ENCODE peak calls at places on chromosome 9, in nine cellular contexts. U is IMR-90, Y is GM12892, D is stomach, A is HCT116, V is right lobe of liver, N is Peyer's patch, T is H54, Z is adrenal gland. F is an unnamed sample.

GRCh38 chr9:86749530-86750275 is 197.6 kb downstream of the GAS1 start:
- DNase-seq in U (peak; percentile 94), Y (no peak), D (no peak), A (no peak), V (no peak), N (no peak), T (no peak), Z (no peak), F (peak; percentile 20)

GRCh38 chr9:68975644-68976043 is 38.3 kb downstream of the PRKACG start:
- DNase-seq in U (no peak), Y (no peak), D (no peak), A (no peak), V (no peak), N (no peak), T (no peak), Z (no peak), F (peak; percentile 59)

GRCh38 chr9:106233116-106233515 is 538.8 kb downstream of the TMEM38B start:
- DNase-seq in U (no peak), Y (no peak), D (no peak), A (no peak), V (no peak), N (no peak), T (no peak), Z (no peak), F (no peak)

GRCh38 chr9:5510360-5510931 is at the start of gene PDCD1LG2:
- DNase-seq in U (peak; percentile 84), Y (no peak), D (no peak), A (no peak), V (no peak), N (no peak), T (no peak), Z (no peak), F (no peak)

GRCh38 chr9:82127993-82128710 is 139.6 kb downstream of the SPATA31D1 start:
- DNase-seq in U (no peak), Y (no peak), D (no peak), A (no peak), V (no peak), N (no peak), T (no peak), Z (no peak), F (no peak)

GRCh38 chr9:137236936-137237421 is 4.1 kb upstream of the TUBB4B start:
- DNase-seq in U (no peak), Y (no peak), D (no peak), A (no peak), V (no peak), N (no peak), T (no peak), Z (no peak), F (no peak)

GRCh38 chr9:87063883-87064282 is 116.6 kb upstream of the GAS1 start:
- DNase-seq in U (peak; percentile 64), Y (no peak), D (no peak), A (no peak), V (no peak), N (no peak), T (no peak), Z (peak; percentile 63), F (no peak)

GRCh38 chr9:35816708-35817107 is 1.9 kb upstream of the HINT2 start:
- DNase-seq in U (no peak), Y (no peak), D (no peak), A (no peak), V (no peak), N (no peak), T (no peak), Z (no peak), F (no peak)

GRCh38 chr9:10534863-10535262 is 77.9 kb downstream of the PTPRD start:
- DNase-seq in U (no peak), Y (no peak), D (no peak), A (no peak), V (no peak), N (no peak), T (no peak), Z (no peak), F (no peak)

DNA sequence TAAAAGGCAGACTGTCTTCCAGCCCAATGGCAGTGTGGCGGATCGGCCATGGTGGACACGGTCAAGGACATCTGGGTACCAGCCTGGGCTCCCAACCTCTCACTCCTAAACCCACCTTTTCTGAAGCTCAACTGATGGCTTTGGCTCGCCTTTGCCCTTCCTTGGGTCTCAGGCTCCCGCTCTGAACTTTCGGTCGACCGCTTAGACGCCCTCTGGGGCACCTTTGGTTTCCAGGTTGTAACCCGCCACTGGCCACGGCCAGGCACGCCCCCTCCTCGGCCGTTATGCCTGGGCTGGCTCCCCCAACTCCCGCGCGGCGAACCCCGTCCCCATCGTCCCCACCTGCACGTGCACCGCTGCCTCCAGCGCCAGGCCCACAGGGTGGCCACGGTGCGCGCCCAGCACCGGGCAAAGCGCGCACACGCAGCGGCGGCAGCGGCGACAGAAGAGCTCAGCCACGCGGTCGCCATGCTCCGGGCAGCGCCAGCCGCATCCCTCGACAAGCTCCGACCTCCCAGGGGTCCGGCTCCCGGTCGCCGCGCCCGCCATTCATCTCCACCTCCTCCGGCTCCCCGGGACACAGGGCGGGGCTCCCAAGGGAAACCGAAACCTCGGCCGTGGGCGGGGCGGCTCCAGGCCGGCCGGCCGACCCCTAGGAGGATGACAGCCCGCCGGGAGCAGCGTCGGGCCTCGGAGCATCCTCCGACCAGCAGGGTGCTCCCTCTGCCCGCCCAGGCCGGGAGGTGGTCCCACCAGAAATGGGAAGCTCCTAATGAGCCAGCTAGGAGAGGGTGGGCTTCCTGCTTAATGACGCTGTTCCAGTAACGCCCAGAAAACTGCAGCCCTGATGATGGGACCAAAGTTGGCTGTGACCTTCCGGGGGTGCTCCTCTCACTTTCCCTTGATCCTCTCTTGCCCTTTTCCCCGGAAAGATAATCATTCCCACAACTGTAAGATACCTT is at the start of gene TRIM14:
- DNase-seq in U (peak; percentile 55), Y (peak; percentile 75), D (peak; percentile 72), A (peak; percentile 18), V (peak; percentile 83), N (peak; percentile 90), T (peak; percentile 98), Z (peak; percentile 73), F (peak; percentile 70)
- TF ChIP-seq POLR2A in U (no peak), Y (peak; percentile 57), D (no peak), A (no peak), V (peak; percentile 43), N (peak; percentile 69), T (peak; percentile 67), Z (no peak), F (peak; percentile 11)

DNA sequence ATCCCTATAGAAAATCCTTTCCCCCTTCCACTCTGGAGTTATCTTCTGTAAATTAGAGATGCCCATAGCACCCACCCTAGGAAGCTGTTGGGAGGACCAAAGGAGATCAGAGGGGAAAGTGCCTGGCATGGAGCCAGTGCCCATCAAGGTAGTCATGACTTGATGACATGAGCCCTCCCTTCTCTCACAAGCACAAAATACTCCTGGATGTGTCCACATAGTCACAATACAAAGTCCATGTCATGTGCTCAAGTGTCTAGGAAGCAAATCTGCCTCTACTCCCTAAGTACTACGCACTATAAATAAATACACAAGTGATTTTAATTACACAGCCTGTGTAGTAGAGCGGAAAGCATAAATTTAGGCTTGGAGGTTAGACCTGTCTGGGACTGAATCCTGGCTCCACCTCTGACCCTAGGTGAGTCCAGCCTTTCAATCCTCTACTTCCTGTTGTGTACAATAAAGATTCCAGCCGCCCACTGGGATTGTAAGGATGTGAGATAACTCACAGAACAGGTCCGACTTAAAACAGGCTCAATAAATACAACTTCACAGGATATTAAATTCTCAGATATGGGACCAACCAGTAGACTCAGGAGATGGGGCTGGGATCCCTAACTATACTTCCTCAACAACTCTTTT is 30.6 kb downstream of the TTC39B start:
- DNase-seq in U (no peak), Y (no peak), D (no peak), A (no peak), V (no peak), N (peak; percentile 44), T (no peak), Z (no peak), F (no peak)
- TF ChIP-seq POLR2A in U (no peak), Y (no peak), D (no peak), A (no peak), V (no peak), N (no peak), T (no peak), Z (no peak), F (no peak)

GRCh38 chr9:127715443-127716337 is at the start of the genes PTRH1 and TTC16:
- DNase-seq in U (peak; percentile 93), Y (peak; percentile 99), D (peak; percentile 97), A (peak; percentile 93), V (peak; percentile 98), N (peak; percentile 98), T (peak; percentile 99), Z (peak; percentile 98), F (peak; percentile 97)
- TF ChIP-seq POLR2A in U (peak; percentile 43), Y (peak; percentile 22), D (peak; percentile 24), A (peak; percentile 42), V (peak; percentile 48), N (peak; percentile 18), T (peak; percentile 21), Z (no peak), F (peak; percentile 43)

DNA sequence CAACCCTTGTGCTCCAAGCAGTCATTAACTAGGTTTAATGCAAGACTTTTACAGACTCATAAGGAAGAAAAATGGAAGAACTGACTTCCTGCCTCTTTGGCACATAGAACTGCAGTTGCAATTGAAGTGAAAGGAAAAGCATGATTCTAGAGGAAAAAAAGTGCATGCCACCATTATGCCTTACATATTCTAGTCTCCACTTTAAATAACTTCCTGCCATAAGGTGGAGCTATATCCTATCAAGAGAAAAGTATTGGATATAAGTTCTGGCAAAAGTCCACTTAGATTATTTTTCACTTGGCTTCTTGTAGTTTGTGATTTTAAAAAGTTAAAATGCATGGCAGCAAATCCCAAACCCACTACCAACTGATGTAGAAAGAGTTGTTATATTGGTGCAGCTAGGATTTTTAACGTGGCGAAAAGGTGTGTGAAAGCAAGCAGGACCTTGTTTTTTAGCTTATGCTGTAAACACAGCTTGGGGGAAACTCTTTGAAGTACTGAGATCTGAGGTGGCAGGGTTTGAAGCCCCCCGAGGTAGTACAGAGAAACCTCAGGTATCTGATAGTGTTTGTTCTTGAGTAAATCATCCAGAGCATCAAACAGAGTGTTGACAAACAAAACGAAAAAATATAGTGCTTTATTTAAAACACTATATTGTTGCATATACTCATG is 117.9 kb downstream of the ANXA1 start:
- DNase-seq in U (peak; percentile 2), Y (no peak), D (no peak), A (peak; percentile 6), V (no peak), N (no peak), T (no peak), Z (no peak), F (peak; percentile 60)
- TF ChIP-seq POLR2A in U (no peak), Y (no peak), D (no peak), A (no peak), V (no peak), N (no peak), T (no peak), Z (no peak), F (no peak)

F was measured in erythroblast.